ENCODE peak calls at places on chromosomes 6 and 20, in four cellular contexts. One of them, this sample, is unnamed.

GRCh38 chr6:149065658-149066556 is 251.6 kb upstream of the TAB2 start:
- DNase-seq in GM18507: no peak
- DNase-seq in CD8-positive, alpha-beta T cell: peak
- DNase-seq in nucleus accumbens: no peak
- DNase-seq in this sample: no peak

GRCh38 chr6:127812985-127813681 is 87.7 kb downstream of the THEMIS start:
- DNase-seq in GM18507: no peak
- DNase-seq in CD8-positive, alpha-beta T cell: no peak
- DNase-seq in nucleus accumbens: no peak
- DNase-seq in this sample: no peak

GRCh38 chr20:32332614-32333013 is 25.5 kb upstream of the ASXL1 start:
- DNase-seq in GM18507: no peak
- DNase-seq in CD8-positive, alpha-beta T cell: no peak
- DNase-seq in nucleus accumbens: no peak
- DNase-seq in this sample: no peak

GRCh38 chr6:169839029-169839481 is 87.6 kb downstream of the ERMARD start:
- DNase-seq in GM18507: no peak
- DNase-seq in CD8-positive, alpha-beta T cell: no peak
- DNase-seq in nucleus accumbens: no peak
- DNase-seq in this sample: no peak

GRCh38 chr20:42485566-42485965 is 704.1 kb downstream of the PTPRT start:
- DNase-seq in GM18507: no peak
- DNase-seq in CD8-positive, alpha-beta T cell: no peak
- DNase-seq in nucleus accumbens: no peak
- DNase-seq in this sample: no peak

GRCh38 chr6:18216411-18216810 is 47.9 kb downstream of the DEK start:
- DNase-seq in GM18507: no peak
- DNase-seq in CD8-positive, alpha-beta T cell: no peak
- DNase-seq in nucleus accumbens: no peak
- DNase-seq in this sample: peak

GRCh38 chr6:132598473-132598872 is 8.9 kb upstream of the TAAR5 start:
- DNase-seq in GM18507: no peak
- DNase-seq in CD8-positive, alpha-beta T cell: no peak
- DNase-seq in nucleus accumbens: no peak
- DNase-seq in this sample: peak

GRCh38 chr6:34170341-34170740 is 24.5 kb upstream of the GRM4 start:
- DNase-seq in GM18507: no peak
- DNase-seq in CD8-positive, alpha-beta T cell: no peak
- DNase-seq in nucleus accumbens: no peak
- DNase-seq in this sample: no peak

GRCh38 chr6:129575378-129576118 is 134.4 kb downstream of the ARHGAP18 start:
- DNase-seq in GM18507: no peak
- DNase-seq in CD8-positive, alpha-beta T cell: no peak
- DNase-seq in nucleus accumbens: no peak
- DNase-seq in this sample: peak

GRCh38 chr6:134810402-134810801 is 139.5 kb downstream of the ALDH8A1 start:
- DNase-seq in GM18507: no peak
- DNase-seq in CD8-positive, alpha-beta T cell: no peak
- DNase-seq in nucleus accumbens: no peak
- DNase-seq in this sample: no peak

GRCh38 chr6:79946242-79946641 is 1.1 kb downstream of the ELOVL4 start:
- DNase-seq in GM18507: no peak
- DNase-seq in CD8-positive, alpha-beta T cell: no peak
- DNase-seq in nucleus accumbens: no peak
- DNase-seq in this sample: peak

GRCh38 chr20:24795444-24795843 is 153.6 kb upstream of the CST7 start:
- DNase-seq in GM18507: no peak
- DNase-seq in CD8-positive, alpha-beta T cell: no peak
- DNase-seq in nucleus accumbens: no peak
- DNase-seq in this sample: no peak

GRCh38 chr20:40738976-40739375 is 49.9 kb upstream of the MAFB start:
- DNase-seq in GM18507: no peak
- DNase-seq in CD8-positive, alpha-beta T cell: no peak
- DNase-seq in nucleus accumbens: no peak
- DNase-seq in this sample: no peak

GRCh38 chr6:141541766-141542324 is 590.9 kb upstream of the GJE1 start:
- DNase-seq in GM18507: no peak
- DNase-seq in CD8-positive, alpha-beta T cell: no peak
- DNase-seq in nucleus accumbens: no peak
- DNase-seq in this sample: no peak

GRCh38 chr6:49410564-49410963 is 52.5 kb downstream of the MMUT start:
- DNase-seq in GM18507: no peak
- DNase-seq in CD8-positive, alpha-beta T cell: no peak
- DNase-seq in nucleus accumbens: no peak
- DNase-seq in this sample: no peak

GRCh38 chr20:49798718-49799117 is 13.9 kb upstream of the SLC9A8 start:
- DNase-seq in GM18507: no peak
- DNase-seq in CD8-positive, alpha-beta T cell: no peak
- DNase-seq in nucleus accumbens: no peak
- DNase-seq in this sample: no peak

GRCh38 chr6:153108320-153108719 is 22.8 kb downstream of the RGS17 start:
- DNase-seq in GM18507: no peak
- DNase-seq in CD8-positive, alpha-beta T cell: no peak
- DNase-seq in nucleus accumbens: no peak
- DNase-seq in this sample: peak

GRCh38 chr6:109984410-109984809 is 6.3 kb downstream of the GPR6 start:
- DNase-seq in GM18507: no peak
- DNase-seq in CD8-positive, alpha-beta T cell: no peak
- DNase-seq in nucleus accumbens: no peak
- DNase-seq in this sample: no peak

GRCh38 chr6:150549007-150549406 is 50.7 kb upstream of the PLEKHG1 start:
- DNase-seq in GM18507: no peak
- DNase-seq in CD8-positive, alpha-beta T cell: no peak
- DNase-seq in nucleus accumbens: no peak
- DNase-seq in this sample: no peak

This sample was measured in ACHN.